ENCODE peak calls at places on chromosome 7, in four cellular contexts. Q is SK-N-SH, S is HepG2, I is K562. V is an unnamed sample.

GRCh38 chr7:99109108-99110051 is 34.5 kb downstream of the SMURF1 start:
- DNase-seq in S (peak), I (no peak), Q (peak), V (no peak)

GRCh38 chr7:79982151-79982770 is 152.4 kb upstream of the GNAI1 start:
- DNase-seq in I (no peak), S (no peak), Q (peak), V (no peak)

GRCh38 chr7:131231381-131232220 is 96.1 kb upstream of the MKLN1 start:
- DNase-seq in S (no peak), I (no peak), Q (no peak), V (no peak)

GRCh38 chr7:65475734-65476319 is 102.2 kb downstream of the ZNF92 start:
- DNase-seq in S (peak), I (no peak), Q (no peak), V (peak)

GRCh38 chr7:29039747-29040569 is 81.8 kb upstream of the TRIL start:
- DNase-seq in S (no peak), Q (no peak), I (no peak), V (no peak)

GRCh38 chr7:143391462-143392404 is 10.6 kb downstream of the ZYX start:
- DNase-seq in S (no peak), Q (no peak), I (no peak), V (no peak)

GRCh38 chr7:144656960-144657359 is 178.9 kb downstream of the TPK1 start:
- DNase-seq in I (no peak), Q (no peak), S (no peak), V (peak)

GRCh38 chr7:33494473-33494872 is 365.1 kb downstream of the BBS9 start:
- DNase-seq in I (no peak), S (no peak), Q (no peak), V (peak)

GRCh38 chr7:100863406-100863950 is 3.7 kb upstream of the TRIP6 start:
- DNase-seq in Q (no peak), I (no peak), S (peak), V (no peak)

GRCh38 chr7:79332091-79332490 is 121.4 kb downstream of the MAGI2 start:
- DNase-seq in I (no peak), S (no peak), Q (no peak), V (no peak)

GRCh38 chr7:77887567-77887966 is 89.0 kb downstream of the PHTF2 start:
- DNase-seq in S (no peak), Q (no peak), I (no peak), V (no peak)

GRCh38 chr7:5671053-5671452 is 110.4 kb downstream of the RNF216 start:
- DNase-seq in S (no peak), I (no peak), Q (no peak), V (no peak)

GRCh38 chr7:112581529-112581928 is 100.7 kb downstream of the LSMEM1 start:
- DNase-seq in S (no peak), I (no peak), Q (no peak), V (no peak)

GRCh38 chr7:67777119-67777518 is 780.5 kb downstream of the TYW1 start:
- DNase-seq in I (no peak), Q (no peak), S (no peak), V (no peak)

GRCh38 chr7:70660154-70660818 is 471.7 kb upstream of the GALNT17 start:
- DNase-seq in I (no peak), S (no peak), Q (no peak), V (no peak)

GRCh38 chr7:94179466-94179865 is 175.3 kb upstream of the BET1 start:
- DNase-seq in I (no peak), Q (no peak), S (no peak), V (no peak)

GRCh38 chr7:36075561-36075960 is 77.5 kb upstream of the EEPD1 start:
- DNase-seq in Q (no peak), S (no peak), I (no peak), V (no peak)

GRCh38 chr7:8035647-8036518 is 67.3 kb downstream of the GLCCI1 start:
- DNase-seq in Q (no peak), S (peak), I (no peak), V (no peak)

GRCh38 chr7:41029072-41029492 is 673.8 kb downstream of the INHBA start:
- DNase-seq in Q (no peak), S (no peak), I (no peak), V (no peak)

GRCh38 chr7:6228865-6229264 is 43.6 kb downstream of the CYTH3 start:
- DNase-seq in S (no peak), I (peak), Q (peak), V (no peak)

GRCh38 chr7:22885824-22886255 is 63.2 kb upstream of the TOMM7 start:
- DNase-seq in Q (no peak), S (no peak), I (no peak), V (no peak)

GRCh38 chr7:140732436-140732835 is 35.9 kb downstream of the NDUFB2 start:
- DNase-seq in I (no peak), S (no peak), Q (no peak), V (no peak)

GRCh38 chr7:70377957-70378356 is 754.0 kb upstream of the GALNT17 start:
- DNase-seq in I (no peak), S (no peak), Q (no peak), V (no peak)

GRCh38 chr7:150731916-150732315 is 5.3 kb upstream of the GIMAP5 start:
- DNase-seq in I (no peak), S (no peak), Q (no peak), V (no peak)

GRCh38 chr7:1902231-1902855 is 232.3 kb downstream of the ELFN1 start:
- DNase-seq in Q (no peak), S (no peak), I (no peak), V (no peak)

GRCh38 chr7:86116-86515 is 106.3 kb upstream of the FAM20C start:
- DNase-seq in Q (no peak), S (no peak), I (no peak), V (no peak)

GRCh38 chr7:146115665-146116451 is 743 bp upstream of the CNTNAP2 start:
- DNase-seq in Q (peak), I (peak), S (no peak), V (peak)

GRCh38 chr7:124779194-124779593 is 13.6 kb upstream of the GPR37 start:
- DNase-seq in Q (no peak), S (peak), I (no peak), V (no peak)

GRCh38 chr7:141158562-141158961 is 84.7 kb downstream of the TMEM178B start:
- DNase-seq in I (no peak), S (no peak), Q (no peak), V (no peak)

GRCh38 chr7:94514140-94514889 is 4.7 kb downstream of the CASD1 start:
- DNase-seq in Q (no peak), I (no peak), S (no peak), V (no peak)

GRCh38 chr7:2247141-2247985 is 5.3 kb downstream of the NUDT1 start:
- DNase-seq in I (peak), S (no peak), Q (peak), V (peak)

GRCh38 chr7:106618480-106618879 is 42.5 kb downstream of the CCDC71L start:
- DNase-seq in Q (no peak), S (no peak), I (no peak), V (no peak)

GRCh38 chr7:43004076-43004475 is 71.9 kb downstream of the MRPL32 start:
- DNase-seq in S (no peak), I (no peak), Q (no peak), V (no peak)

GRCh38 chr7:100604078-100604975 is 2.2 kb downstream of the PCOLCE start:
- DNase-seq in I (peak), Q (peak), S (no peak), V (peak)

GRCh38 chr7:10156972-10157371 is 816.7 kb upstream of the PHF14 start:
- DNase-seq in I (no peak), Q (no peak), S (no peak), V (peak)

GRCh38 chr7:14691597-14692203 is 210.9 kb downstream of the DGKB start:
- DNase-seq in I (peak), S (peak), Q (peak), V (peak)

GRCh38 chr7:139768249-139768824 is 9.5 kb downstream of the HIPK2 start:
- DNase-seq in I (no peak), S (no peak), Q (no peak), V (no peak)

GRCh38 chr7:150322833-150323681 is at the start of the genes ACTR3C and LRRC61:
- DNase-seq in S (peak), Q (peak), I (peak), V (peak)

GRCh38 chr7:51950811-51951210 is 634.2 kb upstream of the COBL start:
- DNase-seq in Q (peak), S (no peak), I (no peak), V (no peak)
- TF ChIP-seq JUND in Q (no peak), S (no peak), I (no peak), V (no peak)

GRCh38 chr7:11207565-11207964 is 233.9 kb downstream of the PHF14 start:
- DNase-seq in Q (no peak), I (no peak), S (no peak), V (no peak)
- TF ChIP-seq JUND in Q (no peak), I (no peak), S (no peak), V (no peak)

DNA sequence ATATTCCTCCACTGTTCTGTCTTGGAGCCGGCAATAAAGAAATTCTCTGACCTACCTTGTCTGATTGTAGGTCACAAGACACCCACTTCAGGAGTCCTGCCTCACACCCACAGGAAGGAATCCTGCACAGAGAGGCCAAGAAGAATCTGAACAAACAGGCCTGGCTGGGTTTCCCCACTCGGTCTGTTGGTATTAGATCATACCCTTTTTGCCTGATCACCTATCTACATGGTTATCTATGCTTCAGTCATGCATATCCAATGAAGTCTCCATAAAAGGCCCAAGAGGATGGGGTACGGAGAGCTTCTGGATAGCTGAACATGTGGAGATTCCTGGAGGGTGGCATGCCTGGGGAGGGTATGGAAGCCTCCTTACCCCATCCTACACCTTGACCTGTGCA is 12.3 kb downstream of the OGDH start:
- DNase-seq in S (no peak), Q (no peak), I (no peak), V (peak)
- TF ChIP-seq JUND in S (no peak), Q (no peak), I (no peak), V (no peak)

GRCh38 chr7:18768256-18768655 is 272.7 kb downstream of the HDAC9 start:
- DNase-seq in Q (no peak), S (no peak), I (no peak), V (no peak)

GRCh38 chr7:18771834-18772566 is 276.5 kb downstream of the HDAC9 start:
- DNase-seq in S (no peak), Q (no peak), I (no peak), V (no peak)

GRCh38 chr7:18770852-18771251 is 275.3 kb downstream of the HDAC9 start:
- DNase-seq in I (no peak), S (no peak), Q (no peak), V (no peak)

GRCh38 chr7:18772567-18772965 is 277.0 kb downstream of the HDAC9 start:
- DNase-seq in I (no peak), Q (no peak), S (no peak), V (no peak)

DNA sequence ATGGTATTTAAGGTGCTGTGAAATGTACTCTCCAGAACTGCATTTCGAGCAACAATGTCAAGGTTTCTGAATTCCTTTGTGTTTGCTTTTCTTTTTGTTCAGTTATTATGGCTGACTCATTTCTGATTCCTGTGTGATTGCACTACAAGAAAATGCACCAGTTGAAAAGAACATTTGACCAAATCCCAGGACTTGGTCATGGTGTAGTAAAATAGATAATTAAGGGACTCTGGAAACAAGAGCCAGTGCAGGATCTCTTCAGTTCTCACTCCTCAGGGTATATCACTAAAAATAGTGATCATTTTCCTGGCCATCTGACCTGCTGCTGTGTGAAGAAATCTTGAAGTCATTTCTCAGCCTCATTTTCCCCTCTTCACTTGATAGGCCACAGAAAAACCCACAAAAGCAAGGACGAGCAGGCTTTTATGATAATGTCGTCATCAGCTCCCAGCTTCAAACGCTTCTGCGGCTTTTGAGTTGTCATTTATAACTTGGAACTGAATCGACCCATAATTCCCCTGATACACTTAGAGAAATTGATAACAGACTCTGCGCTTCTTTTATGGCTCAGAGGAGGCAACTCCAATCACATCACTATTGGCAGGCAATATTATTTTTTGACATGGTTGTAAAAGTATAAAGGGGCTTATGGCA is 274.7 kb downstream of the HDAC9 start:
- DNase-seq in S (no peak), Q (no peak), I (no peak), V (no peak)
- TF ChIP-seq JUND in S (no peak), Q (peak), I (no peak), V (no peak)

GRCh38 chr7:129076886-129077285 is 22.0 kb upstream of the TNPO3 start:
- DNase-seq in Q (no peak), I (no peak), S (no peak), V (no peak)
- TF ChIP-seq JUND in Q (no peak), I (no peak), S (no peak), V (no peak)

DNA sequence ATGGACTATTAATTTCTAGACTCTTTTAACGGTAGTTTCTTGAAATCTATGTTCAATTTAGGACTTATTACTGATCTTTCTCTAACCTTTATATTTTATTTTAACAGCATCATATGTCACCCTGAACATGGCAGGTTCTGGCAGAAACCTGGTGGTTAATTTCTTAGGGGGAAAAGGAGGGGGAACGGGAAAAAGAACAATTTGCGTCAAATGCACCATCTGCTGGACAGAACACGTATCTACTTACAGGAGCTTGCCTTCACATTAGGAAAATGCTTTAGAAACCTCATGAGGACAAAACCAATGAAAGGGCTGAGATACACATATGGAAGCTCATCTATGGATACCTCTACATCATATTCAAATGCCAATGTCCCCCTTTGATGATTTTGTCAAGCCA is 171.3 kb downstream of the GRM3 start:
- DNase-seq in I (peak), Q (peak), S (peak), V (peak)
- TF ChIP-seq JUND in I (no peak), Q (no peak), S (no peak), V (no peak)

GRCh38 chr7:21605008-21605407 is 62.2 kb downstream of the DNAH11 start:
- DNase-seq in I (no peak), Q (no peak), S (no peak), V (no peak)

GRCh38 chr7:21603477-21603876 is 60.6 kb downstream of the DNAH11 start:
- DNase-seq in I (no peak), Q (no peak), S (no peak), V (no peak)

GRCh38 chr7:21603972-21604749 is 61.3 kb downstream of the DNAH11 start:
- DNase-seq in Q (no peak), I (no peak), S (no peak), V (no peak)
- TF ChIP-seq JUND in Q (no peak), I (no peak), S (no peak), V (no peak)

GRCh38 chr7:102065226-102065625 is 221.4 kb upstream of the SH2B2 start:
- DNase-seq in Q (no peak), I (no peak), S (no peak), V (no peak)
- TF ChIP-seq JUND in Q (no peak), I (no peak), S (no peak), V (no peak)

DNA sequence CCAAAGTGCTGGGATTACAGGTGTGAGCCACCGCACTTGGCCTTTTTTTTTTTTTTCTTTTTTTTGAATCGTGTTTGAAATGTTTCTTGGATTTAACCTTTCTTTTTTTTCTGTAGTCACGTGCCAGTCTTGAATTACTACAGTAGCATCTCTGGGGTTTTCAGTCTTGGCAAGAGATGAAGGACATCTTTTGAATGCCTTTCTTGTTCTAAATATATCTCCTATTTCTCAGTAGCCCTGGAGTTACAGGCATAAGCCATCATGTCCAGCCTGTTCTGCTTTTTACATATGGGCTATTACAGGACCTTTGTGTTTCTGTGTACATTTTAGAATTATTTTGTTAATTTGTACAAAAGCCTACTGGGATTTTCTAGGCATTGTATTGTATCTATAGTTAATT is 74.1 kb downstream of the TAX1BP1 start:
- DNase-seq in Q (no peak), S (no peak), I (no peak), V (no peak)
- TF ChIP-seq JUND in Q (no peak), S (no peak), I (no peak), V (no peak)

GRCh38 chr7:37083311-37084096 is 359.2 kb upstream of the AOAH start:
- DNase-seq in S (no peak), I (no peak), Q (no peak), V (no peak)
- TF ChIP-seq JUND in S (no peak), I (no peak), Q (no peak), V (no peak)

V was measured in T47D.